ENCODE peak calls at places on chromosomes 13 and 19, in six cellular contexts. G is prostate gland, X is MCF 10A, C is fibroblast of pulmonary artery, M is tibial nerve, R is epithelial cell of proximal tubule. Q is an unnamed sample.

GRCh38 chr19:48968813-48969218 is 3.7 kb downstream of the FTL start:
- DNase-seq in G (no peak), R (no peak), C (no peak), M (no peak), X (no peak), Q (no peak)

GRCh38 chr13:79541426-79542049 is 60.6 kb downstream of the NDFIP2 start:
- DNase-seq in G (peak; percentile 35), X (peak; percentile 66), M (peak; percentile 57), R (peak; percentile 32), C (peak; percentile 87), Q (peak; percentile 29)

GRCh38 chr19:5520501-5520900 is 47.3 kb downstream of the TINCR start:
- DNase-seq in M (no peak), C (no peak), X (no peak), G (no peak), R (no peak), Q (no peak)

GRCh38 chr13:97306646-97307045 is 84.5 kb downstream of the MBNL2 start:
- DNase-seq in C (peak; percentile 38), R (no peak), M (no peak), G (no peak), X (no peak), Q (no peak)

GRCh38 chr19:38134538-38135149 is 89.4 kb downstream of the DPF1 start:
- DNase-seq in R (no peak), G (no peak), M (no peak), C (peak; percentile 60), X (peak; percentile 69), Q (no peak)

GRCh38 chr19:18109731-18110671 is 12.4 kb downstream of the MAST3 start:
- DNase-seq in X (peak; percentile 41), R (no peak), G (no peak), C (no peak), M (no peak), Q (no peak)

GRCh38 chr19:3452456-3453068 is 27.8 kb downstream of the SMIM24 start:
- DNase-seq in M (no peak), G (no peak), X (no peak), C (no peak), R (no peak), Q (no peak)

GRCh38 chr13:100490692-100491091 is 97.9 kb downstream of the GGACT start:
- DNase-seq in X (no peak), C (no peak), G (no peak), M (no peak), R (no peak), Q (no peak)

GRCh38 chr13:42892760-42893159 is 99.3 kb downstream of the EPSTI1 start:
- DNase-seq in G (no peak), X (peak; percentile 80), C (peak; percentile 81), R (no peak), M (no peak), Q (no peak)

GRCh38 chr13:71820699-71821098 is 46.3 kb downstream of the DACH1 start:
- DNase-seq in X (no peak), R (no peak), G (no peak), M (no peak), C (peak; percentile 3), Q (no peak)

GRCh38 chr19:49507803-49508494 is 4.5 kb upstream of the FCGRT start:
- DNase-seq in C (no peak), X (no peak), M (no peak), R (no peak), G (no peak), Q (no peak)

GRCh38 chr19:32858559-32858958 is 11.0 kb downstream of the SLC7A9 start:
- DNase-seq in R (no peak), G (no peak), X (no peak), M (no peak), C (no peak), Q (no peak)

GRCh38 chr19:55809381-55810058 is 22.3 kb downstream of the NLRP11 start:
- DNase-seq in G (peak; percentile 25), X (peak; percentile 83), R (no peak), M (peak; percentile 7), C (peak; percentile 53), Q (no peak)

GRCh38 chr19:52570005-52570861 is at the start of gene ZNF701:
- DNase-seq in M (peak; percentile 96), R (peak; percentile 63), C (peak; percentile 93), G (peak; percentile 95), X (peak; percentile 75), Q (peak; percentile 71)
- TF ChIP-seq CTCF in M (peak; percentile 39), R (peak; percentile 10), C (no peak), G (no peak), X (peak; percentile 26), Q (peak; percentile 1)

DNA sequence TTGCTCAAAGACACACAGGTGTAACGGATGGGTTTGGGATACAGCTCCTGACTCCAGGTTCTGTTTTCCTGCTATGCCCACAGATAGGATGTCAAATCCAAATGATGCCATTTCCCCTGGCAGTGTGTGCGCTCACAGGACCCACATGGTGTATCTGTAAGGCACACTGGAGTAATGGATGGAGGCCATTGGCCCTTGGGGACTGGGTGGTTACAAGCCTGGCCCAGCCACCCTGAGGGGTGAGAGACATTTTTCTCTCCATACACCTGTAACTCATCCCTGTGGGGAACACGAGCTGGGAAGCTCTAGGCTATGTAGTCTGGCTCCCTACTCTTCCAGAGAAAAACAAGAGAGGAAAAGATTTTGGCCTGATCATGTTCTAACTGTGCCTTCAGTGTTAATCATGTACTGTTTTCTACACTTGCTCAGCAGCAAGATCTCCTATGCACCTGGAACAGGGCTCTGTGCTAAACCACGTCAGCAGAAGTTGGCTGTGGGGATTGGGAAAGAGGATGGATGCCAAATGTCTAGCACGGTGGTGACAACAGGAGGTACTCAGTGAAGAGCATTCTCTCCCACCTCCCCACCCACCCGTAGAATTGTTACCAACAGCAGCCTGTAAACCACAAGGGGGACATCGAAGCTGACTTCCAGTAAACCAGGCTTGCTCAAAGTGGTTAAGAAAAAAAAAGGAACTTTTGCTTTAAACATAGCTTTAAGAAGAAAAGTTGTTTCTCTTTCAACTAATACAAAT is 237.0 kb downstream of the LACC1 start:
- DNase-seq in X (no peak), G (no peak), R (no peak), C (peak; percentile 38), M (no peak), Q (no peak)
- TF ChIP-seq CTCF in X (no peak), G (no peak), R (peak; percentile 34), C (peak; percentile 30), M (no peak), Q (no peak)

DNA sequence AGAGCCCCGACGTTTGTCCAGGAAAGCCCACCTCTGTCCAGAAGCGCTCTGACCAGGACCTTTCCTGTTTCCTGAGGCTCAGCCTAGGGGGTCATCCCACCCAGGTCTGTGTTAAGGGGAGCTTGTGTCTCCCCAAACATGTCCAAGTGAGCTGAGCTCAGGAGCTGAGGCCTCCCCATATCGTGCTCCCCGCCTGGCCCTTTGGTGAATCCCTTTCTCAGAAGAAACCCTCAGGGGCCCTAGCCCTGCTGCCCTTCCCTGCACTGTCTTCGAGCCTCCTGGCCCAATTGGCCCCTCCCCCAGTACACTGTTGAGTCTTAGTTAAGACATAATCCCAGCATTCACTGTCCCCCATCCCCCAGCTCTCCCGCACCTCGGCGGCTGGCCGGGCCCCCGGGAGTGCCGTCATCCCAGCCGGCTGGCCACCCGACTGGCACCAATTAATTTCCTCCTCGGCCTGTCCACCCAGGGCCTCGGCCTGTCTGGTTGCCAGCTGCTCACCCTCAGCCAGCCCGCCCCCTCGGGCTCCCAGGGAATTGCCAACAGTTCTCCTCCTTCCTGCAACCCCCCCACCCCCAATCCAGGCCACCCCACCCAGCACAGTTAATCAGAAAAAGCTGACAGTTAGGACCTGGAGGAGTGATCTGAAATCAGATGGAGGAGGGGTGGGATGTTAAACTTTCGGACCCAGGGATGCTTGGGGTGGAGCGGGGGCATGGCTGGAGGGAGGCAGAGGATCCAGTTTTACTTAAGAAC is 13.6 kb downstream of the IER2 start:
- DNase-seq in M (peak; percentile 62), G (peak; percentile 40), X (peak; percentile 96), C (peak; percentile 94), R (no peak), Q (peak; percentile 76)
- TF ChIP-seq CTCF in M (no peak), G (no peak), X (no peak), C (no peak), R (no peak), Q (no peak)

GRCh38 chr19:40283414-40284250 is 1.5 kb downstream of the AKT2 start:
- DNase-seq in C (peak; percentile 18), X (no peak), R (no peak), M (no peak), G (no peak), Q (no peak)
- TF ChIP-seq CTCF in C (no peak), X (no peak), R (no peak), M (no peak), G (no peak), Q (no peak)

DNA sequence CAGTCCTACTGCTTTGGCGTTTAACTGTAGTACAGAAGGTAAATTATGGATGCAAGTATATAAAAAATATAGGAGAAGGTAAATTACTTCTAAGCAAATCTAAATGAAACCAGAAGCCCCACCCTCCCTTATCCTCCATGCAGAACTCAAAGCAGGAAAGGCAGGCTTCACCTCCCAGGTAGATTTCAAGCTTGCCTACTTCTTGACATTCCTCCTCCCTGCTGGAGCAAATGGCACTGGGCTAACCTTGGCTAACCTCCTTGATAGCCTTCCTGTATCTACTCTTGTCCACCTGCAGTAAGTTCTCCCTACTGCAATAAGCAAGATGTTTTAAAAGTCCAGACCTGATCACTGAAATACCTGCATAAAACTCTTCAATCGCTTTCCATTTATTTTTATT is 396.0 kb downstream of the IRS2 start:
- DNase-seq in M (no peak), X (no peak), G (no peak), R (no peak), C (no peak), Q (no peak)
- TF ChIP-seq CTCF in M (no peak), X (no peak), G (no peak), R (no peak), C (no peak), Q (no peak)

DNA sequence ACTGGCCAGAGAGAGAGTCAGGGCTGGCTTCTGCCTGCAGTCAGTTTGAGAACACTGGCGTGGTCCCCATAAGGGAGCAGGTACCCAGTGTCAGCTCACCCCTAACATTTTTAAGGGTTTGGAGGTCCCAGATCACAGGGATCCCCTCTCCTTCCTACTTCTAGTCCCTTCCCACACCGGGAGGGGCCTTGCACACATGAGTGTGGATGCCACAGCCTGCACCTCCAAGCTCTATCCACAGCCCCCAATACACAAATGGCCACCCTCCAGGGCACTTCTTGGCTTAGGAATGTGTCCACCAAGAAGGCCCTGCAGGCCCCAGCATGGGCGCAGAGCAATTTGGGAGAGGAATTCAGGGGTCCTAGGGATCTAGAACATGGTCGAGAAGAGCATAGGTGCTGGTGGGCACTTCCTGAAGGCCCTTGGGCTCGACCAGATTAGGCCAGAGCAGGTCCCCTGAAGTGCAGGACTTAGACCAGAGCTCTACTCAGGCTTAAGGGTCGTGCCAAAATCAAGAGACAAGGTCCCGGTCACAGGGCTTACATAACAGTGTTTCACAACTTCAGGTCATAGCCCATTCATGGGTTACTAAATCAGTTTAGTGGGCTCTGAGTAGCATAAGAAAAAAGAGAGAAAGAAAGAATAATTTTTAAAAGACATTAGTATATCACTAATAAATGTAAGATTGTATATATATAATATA is 16.0 kb downstream of the FXYD5 start:
- DNase-seq in G (no peak), C (peak; percentile 28), X (peak; percentile 43), M (peak; percentile 28), R (no peak), Q (no peak)
- TF ChIP-seq CTCF in G (no peak), C (no peak), X (no peak), M (no peak), R (no peak), Q (no peak)

Q was measured in AG09319.